ENCODE peak calls at places on chromosomes 2 and 18, in five cellular contexts. U is H7, O is posterior cingulate gyrus, J is NCI-H82, Z is T-helper 2 cell. D is an unnamed sample.

GRCh38 chr2:234565842-234566619 is 69.2 kb upstream of the ARL4C start:
- DNase-seq in U (no peak), O (no peak), J (no peak), Z (no peak), D (no peak)

GRCh38 chr2:2191110-2191707 is 139.9 kb downstream of the MYT1L start:
- DNase-seq in U (no peak), O (no peak), J (peak), Z (no peak), D (no peak)

GRCh38 chr2:213475433-213475832 is 191.2 kb downstream of the SPAG16 start:
- DNase-seq in U (no peak), O (no peak), J (no peak), Z (no peak), D (no peak)

GRCh38 chr18:12307251-12307736 is 747 bp upstream of the TUBB6 start:
- DNase-seq in U (peak), O (peak), J (no peak), Z (no peak), D (no peak)

GRCh38 chr2:218039171-218039570 is 29.9 kb upstream of the RUFY4 start:
- DNase-seq in U (no peak), O (no peak), J (no peak), Z (no peak), D (no peak)

GRCh38 chr2:219289537-219290361 is 10.6 kb downstream of the DNAJB2 start:
- DNase-seq in U (no peak), O (peak), J (no peak), Z (no peak), D (no peak)

GRCh38 chr18:46428368-46428767 is 228.7 kb downstream of the LOXHD1 start:
- DNase-seq in U (no peak), O (no peak), J (no peak), Z (no peak), D (no peak)

GRCh38 chr2:236178921-236179652 is 10.9 kb upstream of the GBX2 start:
- DNase-seq in U (peak), O (peak), J (peak), Z (no peak), D (no peak)

GRCh38 chr2:96799623-96799935 is 16.5 kb upstream of the CNNM3 start:
- DNase-seq in U (peak), O (peak), J (no peak), Z (no peak), D (no peak)

GRCh38 chr2:10720983-10721343 is 467 bp upstream of the ATP6V1C2 start:
- DNase-seq in U (peak), O (no peak), J (no peak), Z (no peak), D (no peak)

GRCh38 chr2:196389670-196390069 is 218.3 kb upstream of the STK17B start:
- DNase-seq in U (no peak), O (no peak), J (no peak), Z (no peak), D (no peak)

GRCh38 chr2:42874838-42875801 is 82.7 kb upstream of the HAAO start:
- DNase-seq in U (peak), O (no peak), J (no peak), Z (no peak), D (no peak)

D was measured in activated T-helper 9 cell treated with anti-CD3 and anti-CD28 coated beads, Interleukin-2, amount 50 U/mL, for 16 hours.